ENCODE peak calls at places on chromosomes 11 and 22, in six cellular contexts. Z, R, F, C, W and K are unnamed samples.

GRCh38 chr22:17773606-17774205 is 563 bp downstream of the BID start:
- DNase-seq in R (peak), F (peak), Z (no peak), W (peak), C (peak), K (peak)

GRCh38 chr22:36745301-36745995 is 30.5 kb downstream of the IFT27 start:
- DNase-seq in Z (no peak), C (no peak), F (no peak), W (no peak), R (peak), K (no peak)

GRCh38 chr11:132134322-132134721 is 763.9 kb downstream of the NTM start:
- DNase-seq in F (no peak), R (no peak), C (no peak), Z (no peak), W (no peak), K (no peak)

GRCh38 chr22:19679476-19680099 is 34.7 kb upstream of the SEPTIN5 start:
- DNase-seq in W (no peak), F (peak), C (peak), Z (no peak), R (peak), K (no peak)

GRCh38 chr11:7490054-7490453 is 4.7 kb downstream of the OLFML1 start:
- DNase-seq in W (no peak), Z (peak), C (no peak), F (no peak), R (no peak), K (peak)

GRCh38 chr11:981764-982163 is 54.8 kb downstream of the MUC6 start:
- DNase-seq in C (no peak), Z (no peak), F (no peak), R (no peak), W (no peak), K (no peak)

GRCh38 chr11:73227571-73228211 is 9.6 kb downstream of the P2RY2 start:
- DNase-seq in W (no peak), R (peak), F (no peak), Z (no peak), C (peak), K (no peak)

GRCh38 chr11:3165152-3165705 is at the start of gene OSBPL5:
- DNase-seq in C (peak), Z (no peak), R (peak), F (peak), W (peak), K (peak)

GRCh38 chr22:31970490-31971444 is 26.4 kb downstream of the YWHAH start:
- DNase-seq in F (peak), R (peak), Z (peak), C (peak), W (peak), K (peak)

GRCh38 chr11:107882095-107882820 is 23.7 kb upstream of the SLC35F2 start:
- DNase-seq in R (no peak), W (no peak), C (no peak), Z (no peak), F (no peak), K (no peak)

GRCh38 chr22:37865510-37865909 is 16.3 kb downstream of the EIF3L start:
- DNase-seq in F (no peak), R (no peak), C (no peak), W (no peak), Z (no peak), K (no peak)
- TF ChIP-seq CTCF in F (no peak), R (no peak), C (no peak), W (no peak), Z (no peak), K (no peak)

GRCh38 chr11:29272019-29272654 is 744.7 kb downstream of the KCNA4 start:
- DNase-seq in W (peak), R (no peak), F (no peak), C (no peak), Z (peak), K (peak)
- TF ChIP-seq CTCF in W (peak), R (no peak), F (no peak), C (no peak), Z (peak), K (peak)

GRCh38 chr11:13188179-13188578 is 89.4 kb upstream of the BMAL1 start:
- DNase-seq in F (no peak), W (no peak), Z (no peak), R (no peak), C (no peak), K (no peak)

GRCh38 chr11:13183826-13184196 is 93.8 kb upstream of the BMAL1 start:
- DNase-seq in C (no peak), Z (no peak), F (no peak), R (no peak), W (no peak), K (no peak)

GRCh38 chr11:13184295-13184794 is 93.2 kb upstream of the BMAL1 start:
- DNase-seq in C (no peak), Z (no peak), R (no peak), W (no peak), F (no peak), K (no peak)

GRCh38 chr11:13183094-13183825 is 94.3 kb upstream of the BMAL1 start:
- DNase-seq in C (no peak), Z (peak), W (peak), F (no peak), R (no peak), K (peak)
- TF ChIP-seq CTCF in C (peak), Z (peak), W (peak), F (peak), R (peak), K (peak)

GRCh38 chr22:22812031-22812905 is 75.3 kb upstream of the IGLL5 start:
- DNase-seq in C (no peak), F (no peak), Z (no peak), W (no peak), R (no peak), K (no peak)

GRCh38 chr22:22813126-22814075 is 74.2 kb upstream of the IGLL5 start:
- DNase-seq in W (no peak), Z (no peak), R (no peak), F (no peak), C (no peak), K (no peak)

GRCh38 chr22:22810471-22810870 is 77.1 kb upstream of the IGLL5 start:
- DNase-seq in W (no peak), R (no peak), C (no peak), Z (no peak), F (no peak), K (no peak)

GRCh38 chr22:22811016-22812009 is 76.3 kb upstream of the IGLL5 start:
- DNase-seq in C (no peak), R (no peak), Z (no peak), W (no peak), F (no peak), K (no peak)

DNA sequence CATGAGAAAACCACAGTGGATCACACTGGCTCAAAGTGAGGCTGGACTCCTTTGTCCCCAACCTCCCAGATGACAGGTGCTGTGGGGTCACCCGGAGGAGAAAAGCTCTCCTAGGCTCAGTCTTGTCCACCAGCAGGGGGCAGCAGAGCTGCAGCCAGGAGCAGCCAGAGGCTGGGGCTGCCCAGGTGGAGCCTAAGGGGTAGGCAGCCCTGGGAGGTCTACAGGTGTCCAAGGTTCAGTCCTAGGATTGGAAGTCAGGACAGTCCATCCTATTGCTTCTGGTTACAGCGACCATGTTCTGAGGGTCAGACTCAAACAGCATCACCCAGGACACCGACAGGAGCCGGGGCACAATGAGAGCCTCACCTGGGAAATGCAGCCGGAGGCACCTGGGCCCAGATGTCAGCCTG is 77.6 kb upstream of the IGLL5 start:
- DNase-seq in W (peak), Z (no peak), F (peak), C (no peak), R (peak), K (no peak)
- TF ChIP-seq CTCF in W (peak), Z (peak), F (no peak), C (peak), R (peak), K (no peak)

GRCh38 chr11:68025047-68025446 is 5.4 kb upstream of the NDUFS8 start:
- DNase-seq in Z (no peak), R (no peak), W (no peak), F (no peak), C (no peak), K (no peak)
- TF ChIP-seq CTCF in Z (peak), R (no peak), W (no peak), F (no peak), C (no peak), K (no peak)

DNA sequence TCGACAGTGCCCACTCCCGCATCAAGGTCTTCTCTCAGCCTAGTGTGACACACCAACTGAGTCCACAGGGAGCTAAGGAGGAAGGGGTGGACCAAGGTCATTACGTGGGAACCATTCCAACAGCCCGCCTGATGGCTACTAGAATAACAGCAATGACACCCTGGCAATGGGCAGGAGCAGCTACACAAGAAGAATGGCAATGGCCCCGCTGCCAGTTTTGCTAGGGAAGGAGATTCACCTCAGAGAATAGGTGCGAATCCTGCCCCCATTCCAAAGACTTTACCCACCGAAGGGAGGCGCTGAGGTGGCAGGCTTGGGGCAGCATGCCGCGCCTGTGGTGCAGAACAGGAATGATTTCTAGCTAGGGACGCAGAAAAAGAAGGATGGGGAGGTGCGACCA is 9.1 kb downstream of the WT1 start:
- DNase-seq in R (no peak), F (no peak), C (no peak), W (no peak), Z (no peak), K (no peak)
- TF ChIP-seq CTCF in R (no peak), F (no peak), C (no peak), W (no peak), Z (no peak), K (no peak)